ENCODE peak calls at places on chromosomes 5 and 9, in six cellular contexts. U is NCI-H2029, J is kidney glomerular epithelial cell, H is gastrocnemius medialis, M is progenitor cell of endocrine pancreas, P is pons. T is an unnamed sample.

GRCh38 chr5:39520232-39520572 is 95.4 kb upstream of the DAB2 start:
- DNase-seq in U (no peak), J (peak; percentile 64), H (no peak), M (no peak), P (peak; percentile 15), T (no peak)

GRCh38 chr9:87622936-87623335 is 103.0 kb upstream of the CTSL start:
- DNase-seq in U (no peak), J (no peak), H (no peak), M (no peak), P (no peak), T (no peak)

GRCh38 chr9:137299938-137300337 is 2.1 kb downstream of the NRARP start:
- DNase-seq in U (no peak), J (no peak), H (no peak), M (peak; percentile 11), P (peak; percentile 28), T (no peak)

GRCh38 chr5:140575309-140575708 is 10.7 kb downstream of the SLC35A4 start:
- DNase-seq in U (no peak), J (no peak), H (no peak), M (no peak), P (peak; percentile 80), T (no peak)

GRCh38 chr9:112175796-112176315 is 759 bp upstream of the SUSD1 start:
- DNase-seq in U (no peak), J (no peak), H (no peak), M (no peak), P (no peak), T (no peak)

GRCh38 chr5:15926586-15926985 is 253.0 kb downstream of the MARCHF11 start:
- DNase-seq in U (no peak), J (no peak), H (no peak), M (no peak), P (no peak), T (no peak)

GRCh38 chr9:69412741-69413150 is 87.7 kb downstream of the ENTREP1 start:
- DNase-seq in U (no peak), J (peak; percentile 3), H (peak; percentile 57), M (peak; percentile 64), P (no peak), T (peak; percentile 33)

GRCh38 chr5:73909474-73909873 is 283.5 kb downstream of the ARHGEF28 start:
- DNase-seq in U (no peak), J (no peak), H (no peak), M (no peak), P (no peak), T (no peak)

GRCh38 chr9:92650296-92650695 is 19.6 kb downstream of the IPPK start:
- DNase-seq in U (no peak), J (no peak), H (no peak), M (no peak), P (no peak), T (no peak)

GRCh38 chr5:124981901-124982300 is 235.5 kb upstream of the ZNF608 start:
- DNase-seq in U (no peak), J (peak; percentile 73), H (no peak), M (no peak), P (no peak), T (no peak)

GRCh38 chr5:169778622-169779596 is 141.8 kb downstream of the DOCK2 start:
- DNase-seq in U (no peak), J (no peak), H (no peak), M (no peak), P (no peak), T (no peak)

GRCh38 chr5:91486638-91487037 is 103.5 kb upstream of the ARRDC3 start:
- DNase-seq in U (no peak), J (no peak), H (no peak), M (no peak), P (no peak), T (no peak)

GRCh38 chr9:129253820-129254381 is 75.8 kb upstream of the IER5L start:
- DNase-seq in U (no peak), J (no peak), H (peak; percentile 14), M (no peak), P (no peak), T (no peak)

GRCh38 chr9:85617271-85617670 is 124.5 kb downstream of the AGTPBP1 start:
- DNase-seq in U (no peak), J (no peak), H (no peak), M (no peak), P (no peak), T (no peak)

GRCh38 chr5:142826093-142826492 is 55.9 kb downstream of the ARHGAP26 start:
- DNase-seq in U (no peak), J (no peak), H (no peak), M (no peak), P (no peak), T (no peak)

GRCh38 chr5:64947031-64947430 is 178.3 kb downstream of the CWC27 start:
- DNase-seq in U (peak; percentile 69), J (peak; percentile 36), H (no peak), M (no peak), P (no peak), T (peak; percentile 12)

GRCh38 chr5:109388407-109388806 is 21.4 kb downstream of the PJA2 start:
- DNase-seq in U (no peak), J (no peak), H (no peak), M (no peak), P (no peak), T (no peak)

GRCh38 chr5:133427121-133427777 is 185.1 kb downstream of the FSTL4 start:
- DNase-seq in U (no peak), J (peak; percentile 19), H (no peak), M (no peak), P (no peak), T (no peak)

GRCh38 chr5:179142434-179143198 is 82.4 kb downstream of the ZNF354C start:
- DNase-seq in U (no peak), J (peak; percentile 18), H (no peak), M (no peak), P (no peak), T (peak; percentile 3)

GRCh38 chr9:87201316-87201715 is 254.0 kb upstream of the GAS1 start:
- DNase-seq in U (no peak), J (no peak), H (no peak), M (no peak), P (no peak), T (no peak)

GRCh38 chr9:105026451-105026850 is 98.5 kb upstream of the ABCA1 start:
- DNase-seq in U (no peak), J (no peak), H (no peak), M (no peak), P (no peak), T (no peak)

GRCh38 chr5:95007953-95008596 is 276.8 kb downstream of the MCTP1 start:
- DNase-seq in U (no peak), J (no peak), H (no peak), M (no peak), P (no peak), T (no peak)

GRCh38 chr9:76257224-76257794 is 136.9 kb downstream of the RFK start:
- DNase-seq in U (no peak), J (no peak), H (no peak), M (no peak), P (peak; percentile 26), T (no peak)

GRCh38 chr9:98521141-98521540 is 187.6 kb downstream of the GABBR2 start:
- DNase-seq in U (no peak), J (no peak), H (no peak), M (no peak), P (no peak), T (no peak)

GRCh38 chr5:89728750-89729149 is 680.8 kb downstream of the CETN3 start:
- DNase-seq in U (no peak), J (no peak), H (peak; percentile 20), M (no peak), P (peak; percentile 77), T (no peak)

GRCh38 chr9:137899551-137900360 is 22.2 kb downstream of the CACNA1B start:
- DNase-seq in U (no peak), J (no peak), H (no peak), M (no peak), P (no peak), T (no peak)